ENCODE peak calls at places on chromosomes 1 and 21, in six cellular contexts. R, C, B, X, H and L are unnamed samples.

GRCh38 chr1:197418693-197419092 is 150.6 kb downstream of the CRB1 start:
- DNase-seq in R (no peak), C (no peak), B (no peak), X (no peak), H (no peak), L (no peak)

GRCh38 chr1:84619383-84620093 is 45.3 kb upstream of the CTBS start:
- DNase-seq in R (no peak), C (peak; percentile 81), B (peak; percentile 31), X (no peak), H (peak; percentile 21), L (peak; percentile 89)

GRCh38 chr21:46059195-46059594 is 38.7 kb upstream of the COL6A2 start:
- DNase-seq in R (no peak), C (no peak), B (no peak), X (no peak), H (no peak), L (no peak)

GRCh38 chr1:94115254-94115899 is 5.6 kb downstream of the ABCA4 start:
- DNase-seq in R (no peak), C (no peak), B (no peak), X (no peak), H (no peak), L (no peak)

GRCh38 chr1:27526569-27527222 is 36.7 kb upstream of the WASF2 start:
- DNase-seq in R (no peak), C (peak; percentile 21), B (no peak), X (no peak), H (no peak), L (peak; percentile 46)

GRCh38 chr1:162367772-162368171 is 8.9 kb downstream of the SPATA46 start:
- DNase-seq in R (no peak), C (no peak), B (no peak), X (no peak), H (no peak), L (no peak)

GRCh38 chr21:42839271-42840231 is 39.8 kb downstream of the WDR4 start:
- DNase-seq in R (no peak), C (no peak), B (no peak), X (no peak), H (no peak), L (no peak)

GRCh38 chr1:160354388-160354985 is 11.3 kb downstream of the NCSTN start:
- DNase-seq in R (no peak), C (peak; percentile 18), B (peak; percentile 30), X (no peak), H (no peak), L (peak; percentile 34)

GRCh38 chr1:165897326-165898303 is 70.2 kb downstream of the UCK2 start:
- DNase-seq in R (no peak), C (peak; percentile 80), B (no peak), X (peak; percentile 64), H (no peak), L (peak; percentile 75)

GRCh38 chr1:63319069-63320023 is 3.0 kb upstream of the FOXD3 start:
- DNase-seq in R (no peak), C (no peak), B (no peak), X (no peak), H (no peak), L (no peak)

GRCh38 chr1:240178366-240178765 is 86.7 kb downstream of the FMN2 start:
- DNase-seq in R (no peak), C (peak; percentile 27), B (no peak), X (no peak), H (no peak), L (no peak)

GRCh38 chr1:245969274-245969673 is 537.8 kb downstream of the SMYD3 start:
- DNase-seq in R (no peak), C (peak; percentile 93), B (no peak), X (no peak), H (no peak), L (peak; percentile 74)

GRCh38 chr1:219049411-219049943 is 124.2 kb upstream of the LYPLAL1 start:
- DNase-seq in R (no peak), C (peak; percentile 83), B (no peak), X (no peak), H (no peak), L (no peak)

GRCh38 chr21:17428980-17429379 is 83.9 kb upstream of the CXADR start:
- DNase-seq in R (no peak), C (no peak), B (no peak), X (no peak), H (no peak), L (no peak)

GRCh38 chr1:53696578-53696977 is 42.4 kb downstream of the GLIS1 start:
- DNase-seq in R (no peak), C (no peak), B (no peak), X (no peak), H (no peak), L (no peak)

GRCh38 chr1:3714814-3715213 is 37.4 kb upstream of the CCDC27 start:
- DNase-seq in R (no peak), C (no peak), B (no peak), X (no peak), H (no peak), L (no peak)

GRCh38 chr1:225812488-225813249 is 2.7 kb downstream of the EPHX1 start:
- DNase-seq in R (no peak), C (no peak), B (no peak), X (no peak), H (no peak), L (peak; percentile 16)

GRCh38 chr21:15908187-15908586 is 178.4 kb downstream of the USP25 start:
- DNase-seq in R (no peak), C (peak; percentile 41), B (no peak), X (no peak), H (no peak), L (peak; percentile 70)

GRCh38 chr1:99751877-99752504 is 14.4 kb downstream of the FRRS1 start:
- DNase-seq in R (no peak), C (no peak), B (no peak), X (no peak), H (no peak), L (no peak)

GRCh38 chr1:158163000-158163947 is 17.4 kb upstream of the CD1D start:
- DNase-seq in R (no peak), C (no peak), B (no peak), X (no peak), H (no peak), L (no peak)

GRCh38 chr21:34129039-34129891 is 55.9 kb downstream of the MRPS6 start:
- DNase-seq in R (peak; percentile 75), C (peak; percentile 92), B (no peak), X (peak; percentile 79), H (peak; percentile 38), L (peak; percentile 87)

GRCh38 chr1:202122639-202123335 is at the start of gene GPR37L1:
- DNase-seq in R (peak; percentile 39), C (peak; percentile 50), B (peak; percentile 75), X (no peak), H (no peak), L (peak; percentile 69)

GRCh38 chr1:56202743-56203142 is 376.6 kb downstream of the PLPP3 start:
- DNase-seq in R (no peak), C (no peak), B (no peak), X (no peak), H (no peak), L (no peak)

GRCh38 chr1:63772876-63773275 is 941 bp upstream of the ROR1 start:
- DNase-seq in R (no peak), C (no peak), B (no peak), X (no peak), H (no peak), L (no peak)

GRCh38 chr1:31843506-31843905 is 27.7 kb upstream of the SPOCD1 start:
- DNase-seq in R (no peak), C (peak; percentile 80), B (no peak), X (no peak), H (peak; percentile 9), L (peak; percentile 59)
- H3K4me3 ChIP-seq in R (no peak overlapping the region), C (no peak overlapping the region), B (no peak overlapping the region), X (no peak overlapping the region), H (no peak overlapping the region), L (no peak overlapping the region)

GRCh38 chr1:12761781-12762180 is 11.8 kb upstream of the PRAMEF12 start:
- DNase-seq in R (no peak), C (no peak), B (no peak), X (no peak), H (no peak), L (no peak)

GRCh38 chr1:12757836-12758235 is 11.8 kb downstream of the CFAP107 start:
- DNase-seq in R (no peak), C (no peak), B (no peak), X (no peak), H (no peak), L (no peak)

GRCh38 chr1:12756756-12757433 is 10.9 kb downstream of the CFAP107 start:
- DNase-seq in R (no peak), C (no peak), B (no peak), X (no peak), H (no peak), L (no peak)

GRCh38 chr1:12762766-12763165 is 10.8 kb upstream of the PRAMEF12 start:
- DNase-seq in R (no peak), C (no peak), B (no peak), X (no peak), H (no peak), L (no peak)

DNA sequence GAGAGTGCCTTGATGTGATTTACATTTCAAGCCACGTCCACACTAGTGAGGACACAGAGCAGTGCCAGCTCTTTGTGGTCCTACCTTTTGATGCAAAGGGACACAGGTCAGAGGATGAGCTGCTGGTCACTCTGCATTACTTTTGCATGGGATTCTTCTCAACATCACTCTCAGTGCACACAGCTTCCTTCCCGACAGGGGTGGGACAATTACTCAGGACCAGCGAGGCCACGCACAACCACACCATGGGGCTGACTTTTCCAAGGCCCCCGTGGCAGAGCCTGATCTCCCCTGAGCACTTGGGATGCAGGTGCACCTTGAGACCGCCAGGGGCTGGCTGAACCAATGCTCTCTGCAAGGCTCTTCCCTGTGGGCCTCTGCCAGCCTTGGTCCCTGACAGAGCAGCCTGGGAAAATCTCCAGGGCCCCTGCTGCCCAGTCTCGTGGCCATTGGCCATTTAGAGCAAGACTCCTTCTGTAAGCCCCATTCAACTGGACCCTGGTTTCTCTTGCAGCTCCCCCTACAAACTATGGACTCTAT is 13.2 kb upstream of the PRAMEF12 start:
- DNase-seq in R (no peak), C (no peak), B (peak; percentile 29), X (no peak), H (no peak), L (no peak)
- TF ChIP-seq CTCF in R (no peak), C (no peak), B (no peak), X (no peak), H (no peak), L (no peak)

DNA sequence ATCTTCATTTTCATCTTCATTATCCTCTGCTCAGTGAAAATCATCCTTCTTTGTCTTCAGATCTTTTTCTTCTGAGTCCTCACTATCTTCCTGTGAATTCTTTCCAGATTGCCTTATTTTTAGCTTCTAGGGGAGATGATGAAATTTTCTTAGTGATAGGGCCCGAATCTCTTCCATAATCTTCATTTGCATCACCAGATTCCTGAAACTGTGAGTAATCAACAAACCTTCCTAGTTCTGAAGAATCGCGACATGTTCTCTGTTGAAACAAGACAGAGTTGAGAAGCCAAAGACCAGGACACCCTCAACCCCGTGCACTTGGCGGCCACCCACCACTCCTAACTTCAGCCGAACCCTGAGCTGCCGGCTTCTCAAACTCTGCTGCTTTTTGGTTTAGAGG is 92.8 kb upstream of the CDC42BPA start:
- DNase-seq in R (no peak), C (peak; percentile 24), B (no peak), X (no peak), H (no peak), L (peak; percentile 42)
- H3K4me3 ChIP-seq in R (no peak overlapping the region), C (no peak overlapping the region), B (no peak overlapping the region), X (no peak overlapping the region), H (no peak overlapping the region), L (no peak overlapping the region)

DNA sequence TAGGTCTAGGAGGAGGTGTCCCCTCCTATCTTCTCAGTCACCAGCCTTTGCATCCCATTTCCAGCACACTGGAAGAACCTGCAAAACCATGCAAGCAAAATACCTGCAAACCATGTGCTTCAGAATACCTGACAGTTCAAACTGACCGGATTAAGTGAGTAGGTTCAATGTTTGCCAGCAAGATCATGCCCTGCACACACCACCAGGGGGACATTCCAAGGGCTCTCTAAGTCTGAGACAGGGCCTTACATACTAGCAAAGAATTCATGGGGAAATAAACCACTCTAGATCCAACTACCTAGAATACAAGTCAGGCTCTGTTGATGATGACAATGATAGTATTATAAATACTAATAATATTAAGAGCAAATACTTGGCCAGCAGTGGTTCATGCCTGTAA is 27.6 kb downstream of the INPP5B start:
- DNase-seq in R (no peak), C (peak; percentile 41), B (peak; percentile 46), X (no peak), H (no peak), L (peak; percentile 59)
- TF ChIP-seq CTCF in R (no peak), C (peak; percentile 45), B (peak; percentile 12), X (no peak), H (peak; percentile 23), L (peak; percentile 61)